ENCODE peak calls at places on chromosome 15, in six cellular contexts. J, K, H, G, B and S are unnamed samples.

GRCh38 chr15:74565381-74566085 is 24.5 kb downstream of the ARID3B start:
- DNase-seq in J (no peak), K (peak; percentile 74), H (no peak), G (no peak), B (no peak), S (no peak)

GRCh38 chr15:29770796-29771195 is 51.5 kb downstream of the TJP1 start:
- DNase-seq in J (no peak), K (no peak), H (no peak), G (no peak), B (no peak), S (no peak)

GRCh38 chr15:98800437-98801233 is 152.3 kb downstream of the IGF1R start:
- DNase-seq in J (no peak), K (peak; percentile 69), H (no peak), G (no peak), B (peak; percentile 57), S (no peak)

GRCh38 chr15:71639531-71639930 is 170.8 kb upstream of the NR2E3 start:
- DNase-seq in J (no peak), K (no peak), H (no peak), G (no peak), B (no peak), S (no peak)

GRCh38 chr15:29913528-29914135 is 91.4 kb upstream of the TJP1 start:
- DNase-seq in J (no peak), K (no peak), H (no peak), G (no peak), B (no peak), S (no peak)

GRCh38 chr15:39183177-39183881 is 397.6 kb upstream of the THBS1 start:
- DNase-seq in J (no peak), K (no peak), H (no peak), G (no peak), B (peak; percentile 6), S (no peak)

GRCh38 chr15:66802087-66803001 is 100.3 kb downstream of the SMAD6 start:
- DNase-seq in J (no peak), K (no peak), H (no peak), G (no peak), B (no peak), S (no peak)

GRCh38 chr15:49255966-49256759 is 86.1 kb downstream of the GALK2 start:
- DNase-seq in J (no peak), K (no peak), H (no peak), G (no peak), B (no peak), S (no peak)

GRCh38 chr15:100211855-100212850 is 129.6 kb downstream of the ADAMTS17 start:
- DNase-seq in J (no peak), K (no peak), H (no peak), G (peak; percentile 71), B (no peak), S (no peak)

GRCh38 chr15:42358141-42358540 is 1.2 kb upstream of the CAPN3 start:
- DNase-seq in J (no peak), K (no peak), H (no peak), G (no peak), B (no peak), S (no peak)

GRCh38 chr15:74604983-74605809 is 10.4 kb upstream of the CLK3 start:
- DNase-seq in J (peak; percentile 58), K (no peak), H (no peak), G (no peak), B (no peak), S (no peak)

GRCh38 chr15:49187537-49188245 is 17.6 kb downstream of the GALK2 start:
- DNase-seq in J (no peak), K (no peak), H (no peak), G (no peak), B (no peak), S (no peak)

GRCh38 chr15:85706779-85707518 is 87.8 kb downstream of the KLHL25 start:
- DNase-seq in J (no peak), K (no peak), H (no peak), G (no peak), B (no peak), S (peak; percentile 31)

GRCh38 chr15:64877435-64877834 is 34.3 kb upstream of the ANKDD1A start:
- DNase-seq in J (peak; percentile 90), K (no peak), H (peak; percentile 81), G (no peak), B (no peak), S (no peak)
- H3K27ac ChIP-seq in J (no peak overlapping the region), K (no peak overlapping the region), H (peak overlapping the region; percentile 75), G (peak overlapping the region; percentile 61), B (peak overlapping the region; percentile 17), S (no peak overlapping the region)

DNA sequence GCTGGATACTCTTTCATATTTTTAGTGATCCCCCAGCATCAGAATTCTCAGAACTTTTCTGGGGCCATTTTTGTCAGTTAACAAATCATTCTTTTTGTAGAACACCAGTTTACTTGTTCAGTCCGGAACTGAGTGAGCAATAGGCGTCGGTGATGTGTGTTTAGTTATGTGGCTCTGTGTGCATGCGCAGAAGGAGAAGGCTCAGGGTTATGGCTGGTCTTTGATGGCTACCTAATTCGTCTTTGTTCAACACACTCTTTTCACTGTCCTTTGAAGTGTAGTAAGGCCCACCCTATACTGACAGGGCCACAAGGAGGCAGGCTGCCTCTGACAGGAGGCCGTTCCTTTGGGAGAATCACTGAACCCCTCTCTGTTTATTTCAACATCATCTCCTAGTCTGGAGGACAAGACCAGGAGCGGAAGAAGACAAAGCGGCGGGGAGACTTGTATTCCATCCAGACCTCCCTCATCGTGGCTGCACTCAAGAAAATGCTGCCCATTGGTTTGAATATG is 158.2 kb upstream of the CHRM5 start:
- DNase-seq in J (no peak), K (no peak), H (no peak), G (no peak), B (no peak), S (no peak)
- TF ChIP-seq CTCF in J (no peak), K (no peak), H (no peak), G (no peak), B (no peak), S (no peak)

DNA sequence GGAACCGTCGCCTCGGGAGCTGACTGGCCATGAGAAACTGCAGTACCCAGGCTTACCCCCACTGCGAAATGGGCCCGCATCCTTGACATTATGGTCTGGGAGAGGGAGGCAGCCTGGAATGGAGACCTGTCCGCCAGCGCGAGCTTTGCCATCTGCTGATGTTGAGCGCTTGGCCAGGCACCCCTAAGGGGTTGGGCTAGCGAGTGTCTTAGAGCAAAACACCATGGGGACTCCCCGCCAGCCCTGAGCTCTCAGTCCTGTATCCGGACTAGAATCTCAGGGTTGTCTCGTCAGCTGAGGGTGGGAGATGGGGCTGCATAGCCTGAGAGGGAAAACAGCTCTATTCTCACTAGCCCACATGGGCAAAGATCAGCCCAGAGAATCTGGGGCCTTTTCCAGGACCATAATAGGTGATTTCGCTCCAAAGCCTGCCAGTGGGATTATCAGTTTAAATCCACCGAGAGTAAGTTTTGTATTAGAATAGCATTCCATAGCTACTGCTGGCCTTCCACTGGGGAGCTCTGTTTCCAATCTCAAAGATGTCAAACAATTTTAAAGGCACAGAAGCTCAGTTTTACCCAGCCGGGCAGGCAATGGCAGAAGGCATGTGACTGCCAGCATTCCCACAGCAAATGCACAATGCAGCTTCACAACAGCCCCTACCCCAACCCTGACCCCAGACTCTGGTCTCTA is 167.5 kb upstream of the TPM1 start:
- DNase-seq in J (no peak), K (no peak), H (no peak), G (no peak), B (no peak), S (no peak)
- H3K27ac ChIP-seq in J (no peak overlapping the region), K (no peak overlapping the region), H (no peak overlapping the region), G (no peak overlapping the region), B (no peak overlapping the region), S (no peak overlapping the region)

DNA sequence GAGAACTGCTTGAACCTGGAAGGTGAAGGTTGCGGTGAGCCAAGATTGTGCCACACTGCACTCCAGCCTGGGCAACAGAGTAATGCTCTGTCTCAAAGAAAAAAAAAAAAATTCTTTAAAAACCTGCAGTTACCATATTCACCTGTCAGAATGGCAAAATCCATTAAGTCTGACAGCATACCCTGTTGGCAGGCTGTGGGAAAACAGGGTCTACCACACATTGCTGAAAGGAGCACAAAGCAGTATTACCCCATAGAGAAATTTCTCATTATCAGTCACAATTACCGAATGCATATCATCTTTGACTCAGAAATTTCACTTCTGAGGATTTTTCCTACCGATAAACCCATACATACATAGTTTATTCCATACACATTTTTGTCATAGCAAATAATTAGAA is 264.1 kb upstream of the SLCO3A1 start:
- DNase-seq in J (no peak), K (no peak), H (no peak), G (no peak), B (no peak), S (no peak)
- TF ChIP-seq CTCF in J (no peak), K (no peak), H (no peak), G (peak; percentile 29), B (no peak), S (no peak)